ENCODE peak calls at places on chromosomes 7 and 10, in six cellular contexts. R is cardiac muscle cell, F is psoas muscle, K is left ventricle myocardium inferior, H is coronary artery, T is AG04450. B is an unnamed sample.

GRCh38 chr10:61958311-61958710 is 56.8 kb downstream of the ARID5B start:
- DNase-seq in R (no peak), F (no peak), K (no peak), H (no peak), T (no peak), B (no peak)

GRCh38 chr10:129570185-129570584 is 103.1 kb downstream of the MGMT start:
- DNase-seq in R (no peak), F (no peak), K (no peak), H (no peak), T (no peak), B (no peak)

GRCh38 chr10:95451568-95452524 is 109.3 kb downstream of the SORBS1 start:
- DNase-seq in R (no peak), F (no peak), K (no peak), H (peak), T (no peak), B (no peak)

GRCh38 chr10:50431118-50431517 is 179.8 kb upstream of the ASAH2 start:
- DNase-seq in R (peak), F (no peak), K (no peak), H (no peak), T (no peak), B (no peak)

GRCh38 chr7:34523233-34523918 is 134.6 kb upstream of the NPSR1 start:
- DNase-seq in R (peak), F (no peak), K (no peak), H (no peak), T (no peak), B (no peak)

GRCh38 chr10:43284341-43284910 is 17.6 kb upstream of the RASGEF1A start:
- DNase-seq in R (no peak), F (no peak), K (no peak), H (no peak), T (no peak), B (no peak)

GRCh38 chr10:79384773-79385391 is 37.6 kb downstream of the PPIF start:
- DNase-seq in R (no peak), F (no peak), K (peak), H (peak), T (no peak), B (peak)

GRCh38 chr7:64294701-64295420 is 18.9 kb upstream of the ZNF736 start:
- DNase-seq in R (no peak), F (no peak), K (no peak), H (no peak), T (no peak), B (no peak)

GRCh38 chr7:149869291-149869650 is 4.5 kb upstream of the ATP6V0E2 start:
- DNase-seq in R (no peak), F (no peak), K (no peak), H (peak), T (no peak), B (no peak)

GRCh38 chr7:44709945-44710596 is 38.6 kb upstream of the ZMIZ2 start:
- DNase-seq in R (no peak), F (no peak), K (no peak), H (no peak), T (no peak), B (no peak)

GRCh38 chr10:103265712-103266329 is 11.1 kb upstream of the INA start:
- DNase-seq in R (peak), F (peak), K (no peak), H (no peak), T (no peak), B (no peak)

GRCh38 chr10:107971411-107971810 is 806.9 kb upstream of the SORCS1 start:
- DNase-seq in R (peak), F (no peak), K (no peak), H (no peak), T (no peak), B (no peak)

GRCh38 chr7:14332155-14332554 is 342.7 kb upstream of the ETV1 start:
- DNase-seq in R (peak), F (no peak), K (peak), H (no peak), T (no peak), B (no peak)

GRCh38 chr10:28810062-28810870 is 132.9 kb downstream of the BAMBI start:
- DNase-seq in R (peak), F (no peak), K (no peak), H (peak), T (no peak), B (no peak)

GRCh38 chr10:132396495-132397035 is 435 bp upstream of the PWWP2B start:
- DNase-seq in R (peak), F (peak), K (peak), H (no peak), T (no peak), B (peak)

GRCh38 chr7:137950263-137950621 is 51.6 kb downstream of the CREB3L2 start:
- DNase-seq in R (no peak), F (no peak), K (no peak), H (no peak), T (no peak), B (no peak)

GRCh38 chr10:26799342-26799741 is 61.4 kb downstream of the ABI1 start:
- DNase-seq in R (no peak), F (no peak), K (no peak), H (no peak), T (no peak), B (no peak)

GRCh38 chr10:102633282-102633681 is 11.0 kb upstream of the TRIM8 start:
- DNase-seq in R (peak), F (peak), K (peak), H (no peak), T (no peak), B (no peak)

GRCh38 chr10:86443069-86443468 is 76.5 kb upstream of the GRID1 start:
- DNase-seq in R (peak), F (no peak), K (no peak), H (no peak), T (peak), B (no peak)

GRCh38 chr10:29041512-29042150 is 247.2 kb upstream of the LYZL1 start:
- DNase-seq in R (peak), F (no peak), K (no peak), H (no peak), T (no peak), B (no peak)

GRCh38 chr7:86116-86515 is 106.3 kb upstream of the FAM20C start:
- DNase-seq in R (no peak), F (no peak), K (no peak), H (peak), T (no peak), B (no peak)

GRCh38 chr7:66205736-66206080 is 574 bp downstream of the TPST1 start:
- DNase-seq in R (no peak), F (no peak), K (peak), H (no peak), T (no peak), B (peak)

GRCh38 chr10:95438781-95439180 is 122.4 kb downstream of the SORBS1 start:
- DNase-seq in R (no peak), F (no peak), K (no peak), H (no peak), T (no peak), B (no peak)

GRCh38 chr10:98301664-98302319 is 33.8 kb upstream of the LOXL4 start:
- DNase-seq in R (no peak), F (no peak), K (no peak), H (no peak), T (no peak), B (peak)

GRCh38 chr7:44912775-44913347 is 27.5 kb upstream of the PURB start:
- DNase-seq in R (no peak), F (no peak), K (no peak), H (no peak), T (no peak), B (no peak)

GRCh38 chr10:44464503-44464902 is 79.6 kb upstream of the CXCL12 start:
- DNase-seq in R (no peak), F (no peak), K (no peak), H (no peak), T (no peak), B (no peak)
- TF ChIP-seq CTCF in R (peak), F (no peak), K (no peak), H (no peak), T (peak), B (no peak)

GRCh38 chr10:34003561-34003960 is 669.1 kb upstream of the NRP1 start:
- DNase-seq in R (no peak), F (no peak), K (no peak), H (no peak), T (no peak), B (no peak)

GRCh38 chr10:34006471-34006870 is 672.0 kb upstream of the NRP1 start:
- DNase-seq in R (no peak), F (no peak), K (no peak), H (no peak), T (no peak), B (no peak)

GRCh38 chr10:34001831-34002230 is 667.4 kb upstream of the NRP1 start:
- DNase-seq in R (no peak), F (no peak), K (no peak), H (no peak), T (no peak), B (no peak)

GRCh38 chr10:34002896-34003295 is 668.4 kb upstream of the NRP1 start:
- DNase-seq in R (no peak), F (no peak), K (no peak), H (no peak), T (no peak), B (no peak)

GRCh38 chr10:34001087-34001580 is 666.7 kb upstream of the NRP1 start:
- DNase-seq in R (no peak), F (no peak), K (no peak), H (no peak), T (no peak), B (no peak)
- TF ChIP-seq CTCF in R (no peak), F (no peak), K (no peak), H (no peak), T (no peak), B (no peak)

GRCh38 chr10:70145166-70145665 is 1.3 kb downstream of the TYSND1 start:
- DNase-seq in R (peak), F (peak), K (no peak), H (no peak), T (no peak), B (no peak)

GRCh38 chr10:70144372-70145110 is 2.0 kb downstream of the TYSND1 start:
- DNase-seq in R (no peak), F (no peak), K (no peak), H (no peak), T (no peak), B (no peak)

GRCh38 chr10:70148516-70148915 is 2.0 kb upstream of the TYSND1 start:
- DNase-seq in R (no peak), F (no peak), K (no peak), H (no peak), T (no peak), B (no peak)

GRCh38 chr10:70145666-70146488 is 623 bp downstream of the TYSND1 start:
- DNase-seq in R (peak), F (peak), K (peak), H (peak), T (no peak), B (peak)

DNA sequence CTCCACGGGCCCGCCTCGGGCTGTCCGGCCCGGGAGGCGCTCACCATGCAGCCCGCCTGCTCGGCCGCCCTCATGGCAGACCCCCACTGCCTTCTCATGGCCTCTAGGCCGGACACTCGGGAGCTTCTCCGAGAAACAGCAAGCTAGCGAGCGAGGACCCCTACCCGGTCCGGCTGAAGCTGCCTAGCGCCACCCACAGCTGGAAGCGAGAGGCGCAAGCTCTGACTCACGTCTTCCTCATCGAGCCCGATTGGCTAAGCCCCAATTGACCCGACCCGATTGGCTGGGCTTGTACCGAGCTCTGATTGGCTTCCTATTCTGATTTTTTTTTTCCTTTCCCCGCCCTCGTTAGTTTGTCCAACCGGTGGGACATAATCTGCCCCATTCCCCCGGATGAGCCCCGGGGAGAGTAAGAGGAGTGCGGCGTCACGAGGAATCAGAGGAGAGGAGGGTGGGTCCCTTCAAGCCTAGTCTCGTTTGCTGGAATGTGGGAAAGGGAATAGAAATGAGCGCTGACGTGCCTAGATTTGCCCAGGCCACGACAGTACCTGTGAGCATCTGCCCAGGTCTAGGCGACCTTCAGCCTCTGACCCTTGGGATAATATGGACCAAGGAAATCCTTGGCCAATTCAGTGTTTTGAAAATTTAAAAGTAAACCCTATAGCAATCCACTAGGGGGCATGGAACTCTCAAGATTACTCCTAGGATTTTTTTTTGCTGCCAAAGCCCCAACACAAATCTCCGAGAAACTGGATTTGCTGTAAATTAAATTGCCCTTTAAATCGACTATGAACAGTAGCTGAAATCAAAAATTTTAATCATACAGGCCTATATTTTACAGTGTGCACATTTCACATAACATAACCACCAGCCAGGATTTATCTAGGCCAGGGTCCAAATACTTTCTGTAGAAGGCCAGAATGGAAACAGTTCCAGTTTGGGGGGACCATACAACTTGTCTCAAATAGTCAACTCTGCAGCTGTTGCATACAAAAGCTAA is at the start of gene TYSND1:
- DNase-seq in R (peak), F (peak), K (peak), H (peak), T (peak), B (peak)
- TF ChIP-seq CTCF in R (peak), F (peak), K (peak), H (no peak), T (peak), B (peak)

GRCh38 chr10:124418726-124419501 is at the start of gene OAT:
- DNase-seq in R (peak), F (peak), K (peak), H (peak), T (peak), B (peak)
- TF ChIP-seq CTCF in R (no peak), F (no peak), K (no peak), H (no peak), T (peak), B (peak)

GRCh38 chr7:1412322-1413261 is 46.7 kb downstream of the MICALL2 start:
- DNase-seq in R (peak), F (peak), K (peak), H (no peak), T (peak), B (peak)
- TF ChIP-seq CTCF in R (peak), F (peak), K (peak), H (peak), T (peak), B (peak)

GRCh38 chr7:130818056-130818455 is 84.0 kb upstream of the KLF14 start:
- DNase-seq in R (no peak), F (no peak), K (no peak), H (no peak), T (no peak), B (no peak)

DNA sequence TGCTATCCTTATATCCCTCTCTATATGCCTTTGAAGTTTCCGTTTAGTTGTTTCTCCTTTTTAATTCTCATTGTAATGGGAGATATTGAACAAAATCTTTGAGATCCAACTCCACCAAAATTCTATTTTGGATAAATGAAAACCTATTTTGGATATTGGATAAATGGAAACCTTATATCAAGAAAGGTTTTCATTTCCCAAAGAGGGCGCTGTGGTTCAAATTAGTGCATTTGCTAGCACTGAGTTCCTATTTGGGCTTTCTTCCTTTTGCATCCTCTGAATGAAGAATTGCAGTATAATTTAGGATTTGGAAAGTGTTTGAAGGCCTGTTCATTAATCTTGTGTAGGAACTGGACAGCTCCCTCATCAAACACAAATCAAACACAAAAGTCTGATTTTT is 80.7 kb upstream of the KLF14 start:
- DNase-seq in R (peak), F (no peak), K (no peak), H (no peak), T (no peak), B (no peak)
- TF ChIP-seq CTCF in R (peak), F (no peak), K (peak), H (no peak), T (peak), B (peak)

GRCh38 chr10:91043173-91043910 is 122.5 kb upstream of the ANKRD1 start:
- DNase-seq in R (peak), F (no peak), K (no peak), H (no peak), T (no peak), B (peak)
- TF ChIP-seq CTCF in R (peak), F (peak), K (peak), H (peak), T (peak), B (peak)

GRCh38 chr7:156816943-156817572 is 75.9 kb downstream of the LMBR1 start:
- DNase-seq in R (peak), F (no peak), K (no peak), H (no peak), T (peak), B (no peak)
- TF ChIP-seq CTCF in R (peak), F (peak), K (peak), H (no peak), T (peak), B (no peak)

B was measured in WERI-Rb-1.